ENCODE peak calls at places on chromosomes 7 and 10, in six cellular contexts. One of them, this sample, is unnamed.

GRCh38 chr10:110380255-110380654 is 75.5 kb upstream of the SMNDC1 start:
- DNase-seq in HS-27A: no peak
- DNase-seq in right lobe of liver: no peak
- DNase-seq in globus pallidus: no peak
- DNase-seq in stimulated activated CD4-positive, alpha-beta T cell treated with anti-CD3 and anti-CD28 coated beads, Interleukin-15, amount 100 ng/mL, for 24 hours: no peak
- DNase-seq in hypothalamus: no peak
- DNase-seq in this sample: no peak

GRCh38 chr10:125316436-125316835 is 156.1 kb upstream of the CTBP2 start:
- DNase-seq in HS-27A: no peak
- DNase-seq in right lobe of liver: no peak
- DNase-seq in globus pallidus: no peak
- DNase-seq in stimulated activated CD4-positive, alpha-beta T cell treated with anti-CD3 and anti-CD28 coated beads, Interleukin-15, amount 100 ng/mL, for 24 hours: no peak
- DNase-seq in hypothalamus: no peak
- DNase-seq in this sample: no peak

GRCh38 chr10:50508315-50509051 is 115.3 kb downstream of the SGMS1 start:
- DNase-seq in HS-27A: no peak
- DNase-seq in right lobe of liver: no peak
- DNase-seq in globus pallidus: no peak
- DNase-seq in stimulated activated CD4-positive, alpha-beta T cell treated with anti-CD3 and anti-CD28 coated beads, Interleukin-15, amount 100 ng/mL, for 24 hours: peak
- DNase-seq in hypothalamus: no peak
- DNase-seq in this sample: peak

GRCh38 chr7:121003986-121004685 is 15.6 kb downstream of the CPED1 start:
- DNase-seq in HS-27A: no peak
- DNase-seq in right lobe of liver: peak
- DNase-seq in globus pallidus: no peak
- DNase-seq in stimulated activated CD4-positive, alpha-beta T cell treated with anti-CD3 and anti-CD28 coated beads, Interleukin-15, amount 100 ng/mL, for 24 hours: no peak
- DNase-seq in hypothalamus: no peak
- DNase-seq in this sample: no peak

GRCh38 chr10:32112055-32112454 is 55.8 kb upstream of the KIF5B start:
- DNase-seq in HS-27A: peak
- DNase-seq in right lobe of liver: no peak
- DNase-seq in globus pallidus: no peak
- DNase-seq in stimulated activated CD4-positive, alpha-beta T cell treated with anti-CD3 and anti-CD28 coated beads, Interleukin-15, amount 100 ng/mL, for 24 hours: no peak
- DNase-seq in hypothalamus: no peak
- DNase-seq in this sample: no peak

GRCh38 chr10:132790934-132791829 is 5.2 kb upstream of the NKX6-2 start:
- DNase-seq in HS-27A: no peak
- DNase-seq in right lobe of liver: no peak
- DNase-seq in globus pallidus: no peak
- DNase-seq in stimulated activated CD4-positive, alpha-beta T cell treated with anti-CD3 and anti-CD28 coated beads, Interleukin-15, amount 100 ng/mL, for 24 hours: no peak
- DNase-seq in hypothalamus: no peak
- DNase-seq in this sample: no peak

GRCh38 chr7:43721193-43721806 is 8.0 kb downstream of the COA1 start:
- DNase-seq in HS-27A: no peak
- DNase-seq in right lobe of liver: no peak
- DNase-seq in globus pallidus: peak
- DNase-seq in stimulated activated CD4-positive, alpha-beta T cell treated with anti-CD3 and anti-CD28 coated beads, Interleukin-15, amount 100 ng/mL, for 24 hours: no peak
- DNase-seq in hypothalamus: no peak
- DNase-seq in this sample: no peak

GRCh38 chr7:69067397-69067796 is 530.9 kb upstream of the AUTS2 start:
- DNase-seq in HS-27A: no peak
- DNase-seq in right lobe of liver: peak
- DNase-seq in globus pallidus: no peak
- DNase-seq in stimulated activated CD4-positive, alpha-beta T cell treated with anti-CD3 and anti-CD28 coated beads, Interleukin-15, amount 100 ng/mL, for 24 hours: peak
- DNase-seq in hypothalamus: no peak
- DNase-seq in this sample: peak

GRCh38 chr10:31961264-31961663 is 32.6 kb upstream of the ARHGAP12 start:
- DNase-seq in HS-27A: no peak
- DNase-seq in right lobe of liver: no peak
- DNase-seq in globus pallidus: no peak
- DNase-seq in stimulated activated CD4-positive, alpha-beta T cell treated with anti-CD3 and anti-CD28 coated beads, Interleukin-15, amount 100 ng/mL, for 24 hours: no peak
- DNase-seq in hypothalamus: no peak
- DNase-seq in this sample: no peak

GRCh38 chr10:97887399-97887798 is 37.8 kb downstream of the GOLGA7B start:
- DNase-seq in HS-27A: no peak
- DNase-seq in right lobe of liver: no peak
- DNase-seq in globus pallidus: no peak
- DNase-seq in stimulated activated CD4-positive, alpha-beta T cell treated with anti-CD3 and anti-CD28 coated beads, Interleukin-15, amount 100 ng/mL, for 24 hours: no peak
- DNase-seq in hypothalamus: no peak
- DNase-seq in this sample: no peak

GRCh38 chr10:6027929-6028328 is 34.2 kb downstream of the IL2RA start:
- DNase-seq in HS-27A: no peak
- DNase-seq in right lobe of liver: no peak
- DNase-seq in globus pallidus: no peak
- DNase-seq in stimulated activated CD4-positive, alpha-beta T cell treated with anti-CD3 and anti-CD28 coated beads, Interleukin-15, amount 100 ng/mL, for 24 hours: no peak
- DNase-seq in hypothalamus: no peak
- DNase-seq in this sample: no peak

This sample was measured in activated CD8-positive, alpha-beta T cell treated with anti-CD3 and anti-CD28 coated beads for 36 hours.